ENCODE peak calls at places on chromosomes 13 and 19, in six cellular contexts. B, N, P, D, L and I are unnamed samples.
A peak's percentile ranks its signal among the peaks of the same experiment; 100 is the strongest.

GRCh38 chr19:52638601-52639000 is 446 bp upstream of the ZNF83 start:
- DNase-seq in B (no peak), N (no peak), P (peak; percentile 28), D (peak; percentile 6), L (no peak), I (no peak)

GRCh38 chr13:102003848-102004570 is 397.8 kb downstream of the FGF14 start:
- DNase-seq in B (no peak), N (no peak), P (peak; percentile 34), D (no peak), L (no peak), I (no peak)

GRCh38 chr19:55486971-55487883 is 1.0 kb upstream of the SSC5D start:
- DNase-seq in B (peak; percentile 81), N (peak; percentile 85), P (peak; percentile 88), D (peak; percentile 89), L (peak; percentile 44), I (no peak)

GRCh38 chr19:18433039-18433691 is 4.8 kb downstream of the ISYNA1 start:
- DNase-seq in B (no peak), N (peak; percentile 65), P (no peak), D (no peak), L (peak; percentile 50), I (peak; percentile 38)

GRCh38 chr19:12202250-12202649 is 39.4 kb downstream of the ZNF136 start:
- DNase-seq in B (no peak), N (no peak), P (no peak), D (peak; percentile 16), L (peak; percentile 48), I (peak; percentile 27)

GRCh38 chr19:40210919-40211318 is 7.3 kb downstream of the TTC9B start:
- DNase-seq in B (no peak), N (no peak), P (no peak), D (no peak), L (no peak), I (no peak)

GRCh38 chr13:40446365-40446764 is 220.1 kb downstream of the FOXO1 start:
- DNase-seq in B (no peak), N (no peak), P (no peak), D (no peak), L (no peak), I (no peak)

GRCh38 chr13:113729329-113730019 is 29.6 kb upstream of the TMEM255B start:
- DNase-seq in B (no peak), N (no peak), P (no peak), D (no peak), L (no peak), I (no peak)

GRCh38 chr19:5743640-5744039 is 23.2 kb downstream of the CATSPERD start:
- DNase-seq in B (no peak), N (no peak), P (no peak), D (no peak), L (no peak), I (no peak)

DNA sequence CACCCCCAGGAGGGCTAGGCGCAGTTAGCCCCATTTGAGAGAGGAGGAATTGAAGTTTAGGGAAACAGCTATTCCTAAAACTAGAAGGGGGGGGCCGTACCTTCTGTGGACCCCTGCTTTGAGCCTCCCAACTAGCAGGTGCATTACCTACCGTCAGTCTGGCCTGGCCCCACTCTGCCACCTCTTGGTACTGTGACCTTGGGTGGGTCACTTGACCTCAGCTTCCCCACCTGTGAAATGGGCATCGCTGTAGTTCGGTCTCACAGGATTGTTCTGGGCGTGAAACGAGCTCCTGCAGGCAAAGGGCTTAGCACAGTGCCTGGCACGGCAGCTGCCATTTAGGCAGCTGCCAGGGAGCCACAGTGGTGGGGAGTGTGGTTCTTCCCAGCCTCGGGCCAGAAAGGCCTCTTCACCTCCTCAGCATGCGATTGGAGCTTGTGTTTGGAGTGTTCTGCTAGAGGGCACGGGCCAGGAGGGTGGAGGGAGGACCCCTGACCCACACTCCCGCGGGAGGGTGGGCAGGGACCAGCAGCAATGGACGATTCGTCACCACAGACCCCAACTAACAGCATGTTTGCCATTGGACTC is 32.0 kb downstream of the CAPN12 start:
- DNase-seq in B (no peak), N (no peak), P (no peak), D (no peak), L (no peak), I (no peak)
- H3K27ac ChIP-seq in B (no peak overlapping the region), N (peak overlapping the region; percentile 80), P (peak overlapping the region; percentile 39), D (peak overlapping the region; percentile 93), L (no peak overlapping the region), I (no peak overlapping the region)

DNA sequence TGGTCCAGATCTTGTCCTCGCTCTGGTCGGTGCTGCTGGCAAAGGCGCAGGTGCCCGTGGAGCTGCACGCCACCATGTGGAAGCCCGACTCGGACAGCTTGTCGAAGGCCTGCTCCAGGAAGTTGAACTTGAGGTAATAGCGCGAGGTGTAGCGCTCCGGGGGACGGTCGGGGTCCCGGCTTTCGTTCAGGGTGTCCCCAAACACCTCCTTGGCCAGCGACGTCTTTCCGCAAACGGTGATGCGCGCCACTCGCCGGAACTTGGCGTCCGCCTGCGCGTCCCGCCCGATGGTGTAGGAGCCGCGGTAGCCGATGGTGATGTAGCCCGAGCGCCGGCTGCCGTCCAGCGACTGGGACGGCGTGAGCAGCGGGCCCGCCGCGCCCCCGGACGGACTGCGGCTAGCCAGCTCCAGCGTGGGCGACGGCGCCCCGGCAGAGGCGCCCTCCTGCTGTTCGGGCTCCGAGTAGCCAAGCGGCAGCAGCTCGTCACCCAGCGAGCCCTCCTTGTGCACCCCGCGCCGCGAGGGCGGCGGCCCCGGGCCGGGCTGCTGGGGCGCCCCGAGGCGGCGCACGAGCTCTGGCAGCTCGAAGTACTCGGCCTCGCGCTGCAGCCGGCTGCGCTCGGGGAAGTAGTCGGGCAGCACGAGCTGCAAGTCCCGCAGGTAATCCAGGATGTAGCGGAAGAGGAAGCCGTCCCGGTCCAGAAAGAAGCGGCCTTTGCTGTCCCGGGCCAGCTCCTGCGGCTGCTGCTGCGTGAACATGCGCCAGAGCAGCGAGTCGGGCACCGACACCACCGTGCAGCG is 801 bp downstream of the KCTD12 start:
- DNase-seq in B (peak; percentile 51), N (peak; percentile 83), P (peak; percentile 67), D (peak; percentile 82), L (peak; percentile 79), I (peak; percentile 36)
- TF ChIP-seq CTCF in B (peak; percentile 46), N (peak; percentile 25), P (peak; percentile 65), D (peak; percentile 65), L (peak; percentile 18), I (peak; percentile 1)

GRCh38 chr19:23917856-23918255 is 3.2 kb downstream of the ZNF726 start:
- DNase-seq in B (no peak), N (no peak), P (no peak), D (no peak), L (no peak), I (no peak)

GRCh38 chr19:23916991-23917390 is 2.3 kb downstream of the ZNF726 start:
- DNase-seq in B (peak; percentile 35), N (no peak), P (peak; percentile 4), D (no peak), L (no peak), I (no peak)

GRCh38 chr19:23909222-23909621 is 5.5 kb upstream of the ZNF726 start:
- DNase-seq in B (no peak), N (no peak), P (no peak), D (no peak), L (no peak), I (no peak)

GRCh38 chr19:23913931-23914330 is 755 bp upstream of the ZNF726 start:
- DNase-seq in B (no peak), N (no peak), P (no peak), D (no peak), L (no peak), I (no peak)

GRCh38 chr19:23914402-23915286 is at the start of gene ZNF726:
- DNase-seq in B (peak; percentile 96), N (peak; percentile 86), P (peak; percentile 96), D (peak; percentile 92), L (no peak), I (peak; percentile 91)
- H3K27ac ChIP-seq in B (peak within 1 kb of the TSS; percentile 44), N (no peak within 1 kb of the TSS), P (peak within 1 kb of the TSS; percentile 43), D (peak within 1 kb of the TSS; percentile 40), L (no peak within 1 kb of the TSS), I (peak within 1 kb of the TSS; percentile 63)

GRCh38 chr19:41701401-41702075 is 6.9 kb upstream of the CEACAM5 start:
- DNase-seq in B (no peak), N (no peak), P (no peak), D (no peak), L (no peak), I (peak; percentile 20)
- TF ChIP-seq CTCF in B (peak; percentile 52), N (no peak), P (no peak), D (no peak), L (no peak), I (peak; percentile 78)

GRCh38 chr13:43894438-43894837 is 14.7 kb downstream of the LACC1 start:
- DNase-seq in B (peak; percentile 12), N (no peak), P (no peak), D (no peak), L (no peak), I (peak; percentile 18)

DNA sequence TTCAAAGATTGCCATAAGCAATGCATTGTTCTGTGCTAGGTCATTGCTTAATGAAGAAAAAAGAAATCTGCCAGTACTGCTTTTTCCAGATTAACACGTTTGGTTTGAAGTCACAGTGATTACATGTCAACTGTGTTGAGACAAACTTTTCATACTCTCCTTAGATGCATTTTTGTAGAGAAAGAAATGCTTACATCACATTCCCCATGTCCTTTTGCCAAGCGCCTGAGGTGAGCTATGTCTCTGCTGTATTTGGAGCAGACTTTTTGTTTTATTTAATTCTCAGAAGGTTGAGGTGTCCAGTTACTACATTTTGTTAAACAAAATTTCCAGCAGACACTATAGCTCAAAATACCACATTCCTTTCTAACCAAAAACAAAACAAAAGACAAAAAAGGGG is 16.2 kb downstream of the LACC1 start:
- DNase-seq in B (no peak), N (no peak), P (no peak), D (no peak), L (no peak), I (no peak)
- H3K27ac ChIP-seq in B (no peak overlapping the region), N (no peak overlapping the region), P (no peak overlapping the region), D (no peak overlapping the region), L (no peak overlapping the region), I (no peak overlapping the region)

GRCh38 chr19:19732579-19733501 is at the start of gene ZNF14:
- DNase-seq in B (peak; percentile 97), N (peak; percentile 94), P (peak; percentile 94), D (peak; percentile 96), L (peak; percentile 98), I (peak; percentile 98)
- TF ChIP-seq CTCF in B (peak; percentile 26), N (no peak), P (peak; percentile 34), D (peak; percentile 33), L (peak; percentile 32), I (peak; percentile 46)

GRCh38 chr19:9941646-9942045 is 5.3 kb upstream of the OLFM2 start:
- DNase-seq in B (no peak), N (no peak), P (no peak), D (no peak), L (no peak), I (no peak)

GRCh38 chr19:9947441-9947840 is 11.1 kb upstream of the OLFM2 start:
- DNase-seq in B (no peak), N (no peak), P (no peak), D (no peak), L (no peak), I (no peak)

GRCh38 chr19:9943744-9944143 is 7.4 kb upstream of the OLFM2 start:
- DNase-seq in B (no peak), N (no peak), P (no peak), D (no peak), L (no peak), I (no peak)

GRCh38 chr19:9941236-9941635 is 4.9 kb upstream of the OLFM2 start:
- DNase-seq in B (no peak), N (no peak), P (no peak), D (no peak), L (no peak), I (no peak)

GRCh38 chr19:9945319-9945966 is 9.1 kb upstream of the OLFM2 start:
- DNase-seq in B (peak; percentile 87), N (peak; percentile 93), P (peak; percentile 98), D (peak; percentile 89), L (peak; percentile 31), I (no peak)
- H3K27ac ChIP-seq in B (peak overlapping the region; percentile 88), N (peak overlapping the region; percentile 50), P (peak overlapping the region; percentile 85), D (peak overlapping the region; percentile 61), L (no peak overlapping the region), I (no peak overlapping the region)